ENCODE peak calls at places on chromosomes 1 and 21, in eight cellular contexts. One of them, this sample, is unnamed. For H3K27me3, the result is how much of the 10 kb centered on the place peaks cover.

GRCh38 chr1:117010310-117010969 is 8.9 kb downstream of the CD101 start:
- DNase-seq in tibial artery: no peak
- DNase-seq in Panc1: no peak
- DNase-seq in GM23338: no peak
- DNase-seq in colonic mucosa: no peak
- DNase-seq in thyroid gland: no peak
- DNase-seq in SK-N-SH: no peak
- DNase-seq in psoas muscle: no peak
- DNase-seq in this sample: no peak

GRCh38 chr1:166197141-166197540 is 30.3 kb upstream of the FAM78B start:
- DNase-seq in tibial artery: no peak
- DNase-seq in Panc1: no peak
- DNase-seq in GM23338: no peak
- DNase-seq in colonic mucosa: no peak
- DNase-seq in thyroid gland: no peak
- DNase-seq in SK-N-SH: no peak
- DNase-seq in psoas muscle: no peak
- DNase-seq in this sample: no peak

GRCh38 chr1:150127464-150127863 is 22.3 kb upstream of the PLEKHO1 start:
- DNase-seq in tibial artery: no peak
- DNase-seq in Panc1: no peak
- DNase-seq in GM23338: no peak
- DNase-seq in colonic mucosa: no peak
- DNase-seq in thyroid gland: no peak
- DNase-seq in SK-N-SH: no peak
- DNase-seq in psoas muscle: no peak
- DNase-seq in this sample: no peak

GRCh38 chr1:41418868-41419583 is 57.8 kb downstream of the FOXO6 start:
- DNase-seq in tibial artery: peak
- DNase-seq in Panc1: peak
- DNase-seq in GM23338: peak
- DNase-seq in colonic mucosa: peak
- DNase-seq in thyroid gland: peak
- DNase-seq in SK-N-SH: no peak
- DNase-seq in psoas muscle: peak
- DNase-seq in this sample: no peak

GRCh38 chr1:162822391-162823200 is 32.1 kb downstream of the HSD17B7 start:
- DNase-seq in tibial artery: no peak
- DNase-seq in Panc1: no peak
- DNase-seq in GM23338: peak
- DNase-seq in colonic mucosa: no peak
- DNase-seq in thyroid gland: peak
- DNase-seq in SK-N-SH: peak
- DNase-seq in psoas muscle: no peak
- DNase-seq in this sample: no peak

GRCh38 chr1:43961692-43962091 is 8.1 kb upstream of the DPH2 start:
- DNase-seq in tibial artery: no peak
- DNase-seq in Panc1: no peak
- DNase-seq in GM23338: no peak
- DNase-seq in colonic mucosa: no peak
- DNase-seq in thyroid gland: no peak
- DNase-seq in SK-N-SH: no peak
- DNase-seq in psoas muscle: no peak
- DNase-seq in this sample: no peak

GRCh38 chr1:241614144-241614543 is 26.0 kb downstream of the CHML start:
- DNase-seq in tibial artery: no peak
- DNase-seq in Panc1: no peak
- DNase-seq in GM23338: no peak
- DNase-seq in colonic mucosa: no peak
- DNase-seq in thyroid gland: no peak
- DNase-seq in SK-N-SH: no peak
- DNase-seq in psoas muscle: no peak
- DNase-seq in this sample: no peak

GRCh38 chr21:36820176-36821031 is 121.5 kb downstream of the SIM2 start:
- DNase-seq in tibial artery: no peak
- DNase-seq in Panc1: no peak
- DNase-seq in GM23338: peak
- DNase-seq in colonic mucosa: no peak
- DNase-seq in thyroid gland: no peak
- DNase-seq in SK-N-SH: no peak
- DNase-seq in psoas muscle: no peak
- DNase-seq in this sample: no peak

GRCh38 chr1:182391362-182392044 is at the start of gene GLUL:
- DNase-seq in tibial artery: peak
- DNase-seq in Panc1: no peak
- DNase-seq in GM23338: peak
- DNase-seq in colonic mucosa: peak
- DNase-seq in thyroid gland: peak
- DNase-seq in SK-N-SH: peak
- DNase-seq in psoas muscle: peak
- DNase-seq in this sample: peak

GRCh38 chr1:109993885-109994284 is 9.3 kb downstream of the AHCYL1 start:
- DNase-seq in tibial artery: no peak
- DNase-seq in Panc1: no peak
- DNase-seq in GM23338: no peak
- DNase-seq in colonic mucosa: peak
- DNase-seq in thyroid gland: peak
- DNase-seq in SK-N-SH: no peak
- DNase-seq in psoas muscle: no peak
- DNase-seq in this sample: no peak

GRCh38 chr1:56464294-56464693 is 115.1 kb downstream of the PLPP3 start:
- DNase-seq in tibial artery: no peak
- DNase-seq in Panc1: no peak
- DNase-seq in GM23338: no peak
- DNase-seq in colonic mucosa: no peak
- DNase-seq in thyroid gland: no peak
- DNase-seq in SK-N-SH: no peak
- DNase-seq in psoas muscle: no peak
- DNase-seq in this sample: no peak

GRCh38 chr1:56466541-56466940 is 112.8 kb downstream of the PLPP3 start:
- DNase-seq in tibial artery: no peak
- DNase-seq in Panc1: no peak
- DNase-seq in GM23338: no peak
- DNase-seq in colonic mucosa: no peak
- DNase-seq in thyroid gland: no peak
- DNase-seq in SK-N-SH: no peak
- DNase-seq in psoas muscle: no peak
- DNase-seq in this sample: no peak

GRCh38 chr1:56469640-56470371 is 109.6 kb downstream of the PLPP3 start:
- DNase-seq in tibial artery: no peak
- DNase-seq in Panc1: no peak
- DNase-seq in GM23338: no peak
- DNase-seq in colonic mucosa: no peak
- DNase-seq in thyroid gland: no peak
- DNase-seq in SK-N-SH: no peak
- DNase-seq in psoas muscle: no peak
- DNase-seq in this sample: no peak

GRCh38 chr1:56472860-56473259 is 106.5 kb downstream of the PLPP3 start:
- DNase-seq in tibial artery: no peak
- DNase-seq in Panc1: no peak
- DNase-seq in GM23338: no peak
- DNase-seq in colonic mucosa: no peak
- DNase-seq in thyroid gland: no peak
- DNase-seq in SK-N-SH: no peak
- DNase-seq in psoas muscle: no peak
- DNase-seq in this sample: peak

GRCh38 chr1:56468472-56468871 is 110.9 kb downstream of the PLPP3 start:
- DNase-seq in tibial artery: no peak
- DNase-seq in Panc1: no peak
- DNase-seq in GM23338: no peak
- DNase-seq in colonic mucosa: no peak
- DNase-seq in thyroid gland: no peak
- DNase-seq in SK-N-SH: no peak
- DNase-seq in psoas muscle: no peak
- DNase-seq in this sample: no peak
- H3K4me3 ChIP-seq in tibial artery: no peak
- H3K4me3 ChIP-seq in Panc1: no peak
- H3K4me3 ChIP-seq in GM23338: no peak
- H3K4me3 ChIP-seq in colonic mucosa: no peak
- H3K4me3 ChIP-seq in thyroid gland: no peak
- H3K4me3 ChIP-seq in SK-N-SH: no peak
- H3K4me3 ChIP-seq in psoas muscle: peak
- H3K4me3 ChIP-seq in this sample: no peak

DNA sequence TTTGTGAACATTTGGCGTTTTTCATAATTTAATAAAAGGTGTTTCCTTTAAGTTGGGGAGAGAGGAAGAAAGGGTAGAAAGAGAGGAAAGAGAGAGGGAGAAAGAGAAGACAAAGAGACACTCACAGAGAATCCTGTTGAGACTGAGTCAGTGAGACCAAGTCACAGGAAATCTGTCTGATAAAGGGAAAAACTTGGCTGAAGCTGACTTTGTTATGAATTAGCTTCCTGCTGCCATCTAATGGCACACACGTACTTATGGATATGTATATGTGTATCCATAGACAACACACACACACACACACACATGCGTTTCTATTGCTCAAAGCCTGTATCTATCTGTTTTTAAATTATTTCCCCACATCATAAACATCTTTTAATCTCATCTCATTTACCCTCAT is 42.5 kb upstream of the DISC1 start:
- DNase-seq in tibial artery: no peak
- DNase-seq in Panc1: peak
- DNase-seq in GM23338: no peak
- DNase-seq in colonic mucosa: no peak
- DNase-seq in thyroid gland: no peak
- DNase-seq in SK-N-SH: peak
- DNase-seq in psoas muscle: no peak
- DNase-seq in this sample: no peak
- TF ChIP-seq CTCF in tibial artery: no peak
- TF ChIP-seq CTCF in Panc1: peak
- TF ChIP-seq CTCF in GM23338: peak
- TF ChIP-seq CTCF in colonic mucosa: no peak
- TF ChIP-seq CTCF in thyroid gland: no peak
- TF ChIP-seq CTCF in SK-N-SH: peak
- TF ChIP-seq CTCF in psoas muscle: peak
- TF ChIP-seq CTCF in this sample: peak

GRCh38 chr1:2431095-2431494 is 18.7 kb upstream of the PEX10 start:
- DNase-seq in tibial artery: no peak
- DNase-seq in Panc1: no peak
- DNase-seq in GM23338: no peak
- DNase-seq in colonic mucosa: no peak
- DNase-seq in thyroid gland: no peak
- DNase-seq in SK-N-SH: no peak
- DNase-seq in psoas muscle: no peak
- DNase-seq in this sample: no peak
- H3K27me3 ChIP-seq in tibial artery: half or more
- H3K27me3 ChIP-seq in Panc1: under half
- H3K27me3 ChIP-seq in GM23338: under half
- H3K27me3 ChIP-seq in colonic mucosa: under half
- H3K27me3 ChIP-seq in thyroid gland: under half
- H3K27me3 ChIP-seq in SK-N-SH: under half
- H3K27me3 ChIP-seq in psoas muscle: under half
- H3K27me3 ChIP-seq in this sample: under half

GRCh38 chr1:168470821-168471473 is 72.8 kb downstream of the XCL2 start:
- DNase-seq in tibial artery: no peak
- DNase-seq in Panc1: peak
- DNase-seq in GM23338: no peak
- DNase-seq in colonic mucosa: no peak
- DNase-seq in thyroid gland: no peak
- DNase-seq in SK-N-SH: no peak
- DNase-seq in psoas muscle: no peak
- DNase-seq in this sample: no peak
- H3K4me3 ChIP-seq in tibial artery: no peak
- H3K4me3 ChIP-seq in Panc1: no peak
- H3K4me3 ChIP-seq in GM23338: no peak
- H3K4me3 ChIP-seq in colonic mucosa: no peak
- H3K4me3 ChIP-seq in thyroid gland: no peak
- H3K4me3 ChIP-seq in SK-N-SH: no peak
- H3K4me3 ChIP-seq in psoas muscle: no peak
- H3K4me3 ChIP-seq in this sample: no peak

GRCh38 chr1:208238710-208239517 is 5.3 kb downstream of the PLXNA2 start:
- DNase-seq in tibial artery: no peak
- DNase-seq in Panc1: peak
- DNase-seq in GM23338: peak
- DNase-seq in colonic mucosa: peak
- DNase-seq in thyroid gland: no peak
- DNase-seq in SK-N-SH: peak
- DNase-seq in psoas muscle: no peak
- DNase-seq in this sample: no peak
- TF ChIP-seq CTCF in tibial artery: peak
- TF ChIP-seq CTCF in Panc1: peak
- TF ChIP-seq CTCF in GM23338: peak
- TF ChIP-seq CTCF in colonic mucosa: peak
- TF ChIP-seq CTCF in thyroid gland: peak
- TF ChIP-seq CTCF in SK-N-SH: peak
- TF ChIP-seq CTCF in psoas muscle: peak
- TF ChIP-seq CTCF in this sample: peak

GRCh38 chr1:111793896-111794295 is 38.2 kb downstream of the DDX20 start:
- DNase-seq in tibial artery: no peak
- DNase-seq in Panc1: no peak
- DNase-seq in GM23338: no peak
- DNase-seq in colonic mucosa: no peak
- DNase-seq in thyroid gland: no peak
- DNase-seq in SK-N-SH: no peak
- DNase-seq in psoas muscle: no peak
- DNase-seq in this sample: no peak
- H3K27me3 ChIP-seq in tibial artery: under half
- H3K27me3 ChIP-seq in Panc1: under half
- H3K27me3 ChIP-seq in GM23338: under half
- H3K27me3 ChIP-seq in colonic mucosa: under half
- H3K27me3 ChIP-seq in thyroid gland: under half
- H3K27me3 ChIP-seq in SK-N-SH: under half
- H3K27me3 ChIP-seq in psoas muscle: under half
- H3K27me3 ChIP-seq in this sample: under half

GRCh38 chr1:223394706-223395105 is 1.5 kb downstream of the CCDC185 start:
- DNase-seq in tibial artery: no peak
- DNase-seq in Panc1: no peak
- DNase-seq in GM23338: no peak
- DNase-seq in colonic mucosa: no peak
- DNase-seq in thyroid gland: no peak
- DNase-seq in SK-N-SH: no peak
- DNase-seq in psoas muscle: no peak
- DNase-seq in this sample: no peak

GRCh38 chr1:223390618-223391017 is 2.6 kb upstream of the CCDC185 start:
- DNase-seq in tibial artery: no peak
- DNase-seq in Panc1: no peak
- DNase-seq in GM23338: no peak
- DNase-seq in colonic mucosa: no peak
- DNase-seq in thyroid gland: no peak
- DNase-seq in SK-N-SH: no peak
- DNase-seq in psoas muscle: no peak
- DNase-seq in this sample: no peak

GRCh38 chr1:223394242-223394641 is 1.0 kb downstream of the CCDC185 start:
- DNase-seq in tibial artery: no peak
- DNase-seq in Panc1: no peak
- DNase-seq in GM23338: peak
- DNase-seq in colonic mucosa: no peak
- DNase-seq in thyroid gland: no peak
- DNase-seq in SK-N-SH: peak
- DNase-seq in psoas muscle: no peak
- DNase-seq in this sample: no peak

GRCh38 chr1:223393275-223394214 is at the start of gene CCDC185:
- DNase-seq in tibial artery: no peak
- DNase-seq in Panc1: no peak
- DNase-seq in GM23338: peak
- DNase-seq in colonic mucosa: no peak
- DNase-seq in thyroid gland: peak
- DNase-seq in SK-N-SH: peak
- DNase-seq in psoas muscle: peak
- DNase-seq in this sample: no peak
- H3K4me3 ChIP-seq in tibial artery: peak
- H3K4me3 ChIP-seq in Panc1: no peak
- H3K4me3 ChIP-seq in GM23338: peak
- H3K4me3 ChIP-seq in colonic mucosa: peak
- H3K4me3 ChIP-seq in thyroid gland: no peak
- H3K4me3 ChIP-seq in SK-N-SH: no peak
- H3K4me3 ChIP-seq in psoas muscle: peak
- H3K4me3 ChIP-seq in this sample: no peak

GRCh38 chr1:156126043-156126700 is 11.7 kb downstream of the LMNA start:
- DNase-seq in tibial artery: peak
- DNase-seq in Panc1: no peak
- DNase-seq in GM23338: peak
- DNase-seq in colonic mucosa: peak
- DNase-seq in thyroid gland: peak
- DNase-seq in SK-N-SH: peak
- DNase-seq in psoas muscle: peak
- DNase-seq in this sample: peak
- TF ChIP-seq CTCF in tibial artery: peak
- TF ChIP-seq CTCF in Panc1: peak
- TF ChIP-seq CTCF in GM23338: peak
- TF ChIP-seq CTCF in colonic mucosa: peak
- TF ChIP-seq CTCF in thyroid gland: no peak
- TF ChIP-seq CTCF in SK-N-SH: peak
- TF ChIP-seq CTCF in psoas muscle: peak
- TF ChIP-seq CTCF in this sample: peak

This sample was measured in GM06990.